ENCODE peak calls at places on chromosomes 16 and 17, in five cellular contexts. C, G, X, P and A are unnamed samples.

GRCh38 chr16:78292726-78293380 is 193.4 kb downstream of the WWOX start:
- DNase-seq in C (no peak), G (no peak), X (no peak), P (no peak), A (no peak)

GRCh38 chr17:52181842-52182241 is 23.3 kb upstream of the CA10 start:
- DNase-seq in P (no peak), C (no peak), G (peak), X (no peak), A (no peak)

GRCh38 chr17:382644-383533 is 30.3 kb upstream of the RPH3AL start:
- DNase-seq in X (no peak), G (no peak), C (no peak), P (peak), A (no peak)

GRCh38 chr17:83050651-83051422 is 28.6 kb upstream of the METRNL start:
- DNase-seq in P (no peak), X (no peak), G (peak), C (no peak), A (no peak)

GRCh38 chr17:309361-309888 is 43.2 kb downstream of the RPH3AL start:
- DNase-seq in C (peak), P (no peak), X (no peak), G (no peak), A (no peak)

GRCh38 chr17:11712445-11712844 is 114.2 kb downstream of the DNAH9 start:
- DNase-seq in X (no peak), C (no peak), G (no peak), P (no peak), A (no peak)

GRCh38 chr16:57935904-57936303 is 35.0 kb downstream of the CNGB1 start:
- DNase-seq in X (no peak), C (no peak), G (no peak), P (no peak), A (no peak)

GRCh38 chr16:13936596-13937081 is 16.7 kb downstream of the ERCC4 start:
- DNase-seq in C (no peak), G (no peak), P (peak), X (no peak), A (no peak)

GRCh38 chr17:72502111-72502939 is 381.5 kb downstream of the SOX9 start:
- DNase-seq in P (no peak), G (no peak), X (no peak), C (no peak), A (no peak)

GRCh38 chr17:48456584-48456983 is 26.6 kb upstream of the SKAP1 start:
- DNase-seq in X (no peak), C (no peak), P (no peak), G (no peak), A (no peak)

GRCh38 chr16:47143677-47144558 is at the start of gene NETO2:
- DNase-seq in G (peak), C (peak), P (peak), X (no peak), A (peak)

GRCh38 chr17:39979021-39979660 is 1.5 kb upstream of the PSMD3 start:
- DNase-seq in G (no peak), X (peak), P (peak), C (no peak), A (no peak)

GRCh38 chr17:57536289-57536688 is 208.8 kb downstream of the CCDC182 start:
- DNase-seq in X (no peak), P (no peak), C (no peak), G (no peak), A (no peak)

GRCh38 chr16:72739577-72739976 is 308.4 kb downstream of the ZFHX3 start:
- DNase-seq in G (no peak), X (peak), C (no peak), P (peak), A (no peak)

GRCh38 chr17:29461807-29462206 is 71.6 kb downstream of the TAOK1 start:
- DNase-seq in P (no peak), C (no peak), G (no peak), X (no peak), A (no peak)

GRCh38 chr17:57876866-57877237 is 27.0 kb upstream of the MRPS23 start:
- DNase-seq in C (no peak), X (no peak), G (no peak), P (no peak), A (no peak)

GRCh38 chr16:53142823-53143568 is 88.2 kb downstream of the CHD9 start:
- DNase-seq in P (no peak), C (no peak), G (no peak), X (no peak), A (no peak)

GRCh38 chr17:19322129-19322505 is 40.4 kb downstream of the B9D1 start:
- DNase-seq in C (no peak), P (no peak), X (no peak), G (no peak), A (no peak)